ENCODE peak calls at places on chromosomes 1 and 21, in six cellular contexts. J is H9, B is IMR-90, T is neuronal stem cell, G is mesenchymal stem cell, R is H1. P is an unnamed sample.

GRCh38 chr1:61109158-61109557 is 26.8 kb downstream of the NFIA start:
- DNase-seq in J (no peak), B (no peak), T (no peak), G (no peak), R (no peak), P (no peak)

GRCh38 chr1:60560701-60561100 is 487.1 kb upstream of the C1orf87 start:
- DNase-seq in J (no peak), B (no peak), T (peak; percentile 8), G (no peak), R (no peak), P (no peak)

GRCh38 chr1:54774820-54775498 is 10.6 kb upstream of the PARS2 start:
- DNase-seq in J (peak; percentile 92), B (peak; percentile 25), T (peak; percentile 31), G (peak; percentile 46), R (peak; percentile 89), P (peak; percentile 92)

GRCh38 chr21:33608559-33608958 is 20.1 kb upstream of the DONSON start:
- DNase-seq in J (no peak), B (peak; percentile 65), T (no peak), G (no peak), R (no peak), P (no peak)

GRCh38 chr1:111272081-111272480 is 18.6 kb upstream of the CHIA start:
- DNase-seq in J (no peak), B (no peak), T (no peak), G (no peak), R (no peak), P (no peak)

GRCh38 chr1:90924982-90925381 is 96.9 kb downstream of the ZNF644 start:
- DNase-seq in J (peak; percentile 66), B (peak; percentile 8), T (peak; percentile 40), G (peak; percentile 11), R (peak; percentile 61), P (peak; percentile 92)

GRCh38 chr1:82901118-82901517 is 1097.8 kb downstream of the TTLL7 start:
- DNase-seq in J (no peak), B (no peak), T (no peak), G (no peak), R (no peak), P (no peak)

GRCh38 chr21:45309069-45309521 is 21.4 kb upstream of the POFUT2 start:
- DNase-seq in J (peak; percentile 84), B (peak; percentile 64), T (peak; percentile 53), G (peak; percentile 90), R (peak; percentile 95), P (peak; percentile 79)

GRCh38 chr1:171310661-171311087 is 3.3 kb upstream of the FMO4 start:
- DNase-seq in J (no peak), B (no peak), T (no peak), G (no peak), R (no peak), P (peak; percentile 72)

GRCh38 chr1:921011-921837 is 2.5 kb upstream of the SAMD11 start:
- DNase-seq in J (peak; percentile 80), B (peak; percentile 71), T (peak; percentile 76), G (peak; percentile 86), R (no peak), P (peak; percentile 89)

GRCh38 chr1:209803568-209803967 is 2.4 kb downstream of the IRF6 start:
- DNase-seq in J (no peak), B (no peak), T (no peak), G (no peak), R (no peak), P (no peak)

GRCh38 chr1:99397029-99397428 is 132.7 kb downstream of the PLPPR4 start:
- DNase-seq in J (no peak), B (peak; percentile 2), T (peak; percentile 27), G (no peak), R (no peak), P (peak; percentile 80)

GRCh38 chr1:226634156-226634588 is 85.6 kb downstream of the STUM start:
- DNase-seq in J (peak; percentile 82), B (peak; percentile 59), T (peak; percentile 70), G (peak; percentile 66), R (peak; percentile 96), P (peak; percentile 67)

GRCh38 chr21:37799193-37800121 is 116.8 kb downstream of the KCNJ6 start:
- DNase-seq in J (no peak), B (peak; percentile 16), T (no peak), G (peak; percentile 40), R (no peak), P (peak; percentile 14)

GRCh38 chr1:165816801-165817497 is 10.5 kb upstream of the UCK2 start:
- DNase-seq in J (no peak), B (no peak), T (no peak), G (no peak), R (no peak), P (peak; percentile 52)

GRCh38 chr1:215002471-215002870 is 80.1 kb upstream of the KCNK2 start:
- DNase-seq in J (no peak), B (peak; percentile 75), T (no peak), G (no peak), R (no peak), P (peak; percentile 4)

GRCh38 chr1:111369177-111369576 is 58.4 kb downstream of the OVGP1 start:
- DNase-seq in J (no peak), B (no peak), T (no peak), G (no peak), R (no peak), P (no peak)

GRCh38 chr1:97202481-97202880 is 480.9 kb downstream of the PTBP2 start:
- DNase-seq in J (no peak), B (no peak), T (no peak), G (peak; percentile 9), R (no peak), P (peak; percentile 36)

GRCh38 chr1:93798301-93798700 is 80.7 kb downstream of the DNTTIP2 start:
- DNase-seq in J (no peak), B (peak; percentile 89), T (no peak), G (no peak), R (no peak), P (no peak)

GRCh38 chr1:116062201-116062600 is 49.0 kb upstream of the MAB21L3 start:
- DNase-seq in J (no peak), B (no peak), T (no peak), G (no peak), R (no peak), P (no peak)

GRCh38 chr1:212600980-212601379 is 7.6 kb upstream of the ATF3 start:
- DNase-seq in J (no peak), B (no peak), T (no peak), G (peak; percentile 18), R (no peak), P (no peak)

GRCh38 chr1:213131851-213132655 is 81.0 kb downstream of the RPS6KC1 start:
- DNase-seq in J (no peak), B (no peak), T (no peak), G (no peak), R (no peak), P (no peak)

GRCh38 chr1:108661030-108661609 is at the start of gene HENMT1:
- DNase-seq in J (peak; percentile 75), B (peak; percentile 35), T (peak; percentile 33), G (peak; percentile 66), R (peak; percentile 77), P (peak; percentile 82)

GRCh38 chr1:243428084-243428483 is 172.2 kb downstream of the SDCCAG8 start:
- DNase-seq in J (no peak), B (no peak), T (no peak), G (no peak), R (no peak), P (no peak)

GRCh38 chr1:112743174-112744018 is 28.3 kb upstream of the PPM1J start:
- DNase-seq in J (peak; percentile 65), B (peak; percentile 19), T (no peak), G (no peak), R (peak; percentile 71), P (peak; percentile 38)

GRCh38 chr1:6870571-6870970 is 85.3 kb downstream of the CAMTA1 start:
- DNase-seq in J (no peak), B (peak; percentile 53), T (no peak), G (peak; percentile 57), R (no peak), P (no peak)
- H2BK15ac ChIP-seq in J (no peak overlapping the region), B (no peak overlapping the region), T (no peak overlapping the region), G (no peak overlapping the region), R (no peak overlapping the region), P (no peak overlapping the region)

GRCh38 chr1:238955934-238956333 is 430.4 kb upstream of the CHRM3 start:
- DNase-seq in J (no peak), B (no peak), T (no peak), G (peak; percentile 6), R (no peak), P (no peak)
- H2BK15ac ChIP-seq in J (no peak overlapping the region), B (no peak overlapping the region), T (no peak overlapping the region), G (no peak overlapping the region), R (no peak overlapping the region), P (no peak overlapping the region)

GRCh38 chr21:43922949-43923348 is 57.9 kb downstream of the AGPAT3 start:
- DNase-seq in J (no peak), B (no peak), T (no peak), G (no peak), R (no peak), P (no peak)

GRCh38 chr21:43923391-43923790 is 58.4 kb downstream of the AGPAT3 start:
- DNase-seq in J (no peak), B (peak; percentile 11), T (no peak), G (no peak), R (no peak), P (no peak)

GRCh38 chr21:43921979-43922945 is 57.2 kb downstream of the AGPAT3 start:
- DNase-seq in J (no peak), B (peak; percentile 26), T (no peak), G (peak; percentile 48), R (no peak), P (peak; percentile 69)

GRCh38 chr21:43919871-43920801 is 55.1 kb downstream of the AGPAT3 start:
- DNase-seq in J (no peak), B (peak; percentile 40), T (no peak), G (no peak), R (peak; percentile 45), P (peak; percentile 45)

DNA sequence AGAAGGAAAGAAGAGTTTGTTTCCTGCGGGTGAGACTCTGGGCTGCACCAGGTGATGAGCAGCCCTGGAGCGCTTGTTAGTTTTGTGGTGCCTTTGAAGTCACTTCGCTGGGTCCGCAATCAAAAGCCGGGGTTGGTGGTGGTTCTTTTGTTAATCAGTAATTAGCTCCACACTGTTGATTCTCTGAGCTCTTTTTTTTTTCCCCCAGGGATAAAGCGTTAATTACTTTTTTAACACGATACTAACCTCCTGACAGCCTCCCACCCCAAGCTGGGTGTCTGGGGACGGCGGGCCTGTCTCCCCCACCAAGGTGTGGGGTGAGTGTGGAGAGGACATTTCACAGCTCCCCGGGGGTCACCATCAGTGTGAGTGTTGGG is 56.6 kb downstream of the AGPAT3 start:
- DNase-seq in J (no peak), B (no peak), T (no peak), G (no peak), R (no peak), P (no peak)
- H2BK15ac ChIP-seq in J (no peak overlapping the region), B (no peak overlapping the region), T (no peak overlapping the region), G (peak overlapping the region; percentile 36), R (no peak overlapping the region), P (no peak overlapping the region)

GRCh38 chr1:200336111-200336845 is 73.6 kb downstream of the ZNF281 start:
- DNase-seq in J (no peak), B (peak; percentile 70), T (no peak), G (peak; percentile 47), R (no peak), P (peak; percentile 79)

GRCh38 chr1:200337410-200337809 is 72.4 kb downstream of the ZNF281 start:
- DNase-seq in J (no peak), B (no peak), T (no peak), G (no peak), R (no peak), P (no peak)

GRCh38 chr1:200337831-200338230 is 72.0 kb downstream of the ZNF281 start:
- DNase-seq in J (no peak), B (no peak), T (no peak), G (no peak), R (no peak), P (no peak)

GRCh38 chr1:200334661-200335256 is 75.1 kb downstream of the ZNF281 start:
- DNase-seq in J (no peak), B (no peak), T (no peak), G (no peak), R (no peak), P (no peak)

GRCh38 chr1:200336901-200337391 is 72.9 kb downstream of the ZNF281 start:
- DNase-seq in J (no peak), B (no peak), T (no peak), G (peak; percentile 56), R (no peak), P (peak; percentile 73)
- H2BK15ac ChIP-seq in J (no peak overlapping the region), B (peak overlapping the region; percentile 79), T (no peak overlapping the region), G (no peak overlapping the region), R (no peak overlapping the region), P (no peak overlapping the region)

P was measured in mesendoderm.